ENCODE peak calls at places on chromosomes 4 and X, in nine cellular contexts. U, N, Q, K, E, P, D, F and R are unnamed samples.

GRCh38 chr4:80989921-80990544 is 40.5 kb upstream of the BMP3 start:
- DNase-seq in Q (no peak), N (peak; percentile 80), D (peak; percentile 15), U (no peak), F (no peak), P (peak; percentile 6), K (peak; percentile 9), E (peak; percentile 59), R (peak; percentile 38)

GRCh38 chrX:151177141-151178027 is 1.0 kb downstream of the GPR50 start:
- DNase-seq in P (no peak), Q (no peak), U (no peak), N (no peak), E (no peak), F (no peak), K (no peak), D (no peak), R (no peak)

GRCh38 chr4:3207531-3208037 is 41.4 kb upstream of the MSANTD1 start:
- DNase-seq in E (no peak), K (no peak), N (no peak), U (no peak), D (no peak), P (no peak), F (no peak), Q (no peak), R (no peak)

GRCh38 chrX:51742586-51742985 is 656 bp upstream of the GSPT2 start:
- DNase-seq in N (no peak), Q (no peak), U (no peak), D (no peak), E (no peak), P (no peak), F (no peak), K (no peak), R (peak; percentile 1)

GRCh38 chrX:24264383-24264782 is 49.5 kb downstream of the SUPT20HL2 start:
- DNase-seq in E (peak; percentile 39), P (no peak), U (no peak), Q (no peak), K (no peak), F (no peak), D (no peak), N (peak; percentile 64), R (no peak)

GRCh38 chr4:71025654-71026053 is 32.2 kb downstream of the DCK start:
- DNase-seq in Q (no peak), D (no peak), U (no peak), E (no peak), N (no peak), P (no peak), F (no peak), K (no peak), R (no peak)

GRCh38 chrX:55867254-55867653 is 149.7 kb downstream of the RRAGB start:
- DNase-seq in D (no peak), N (peak; percentile 35), K (no peak), E (no peak), F (no peak), U (no peak), P (no peak), Q (no peak), R (peak; percentile 1)

GRCh38 chr4:176443117-176443516 is 123.4 kb downstream of the SPCS3 start:
- DNase-seq in N (peak; percentile 89), U (no peak), P (no peak), E (peak; percentile 82), Q (no peak), K (no peak), F (no peak), D (no peak), R (peak; percentile 62)

GRCh38 chr4:76341063-76341462 is 34.5 kb downstream of the STBD1 start:
- DNase-seq in K (no peak), N (peak; percentile 35), U (no peak), E (no peak), D (no peak), F (no peak), P (no peak), Q (no peak), R (no peak)

GRCh38 chrX:13752646-13753045 is 18.1 kb downstream of the OFD1 start:
- DNase-seq in K (no peak), P (no peak), N (no peak), U (no peak), E (no peak), Q (no peak), D (no peak), F (no peak), R (peak; percentile 11)

GRCh38 chrX:133776072-133776471 is 209.3 kb downstream of the GPC3 start:
- DNase-seq in E (peak; percentile 1), P (no peak), Q (peak; percentile 27), F (peak; percentile 9), D (peak; percentile 18), U (peak; percentile 1), K (no peak), N (peak; percentile 49), R (peak; percentile 11)

GRCh38 chr4:6472387-6473263 is at the start of gene PPP2R2C:
- DNase-seq in P (no peak), D (peak; percentile 49), N (peak; percentile 24), E (peak; percentile 26), Q (no peak), U (no peak), K (peak; percentile 57), F (no peak), R (no peak)

GRCh38 chrX:124349054-124349453 is 2.7 kb downstream of the SH2D1A start:
- DNase-seq in E (no peak), P (no peak), K (no peak), N (no peak), F (no peak), Q (no peak), D (no peak), U (no peak), R (no peak)

GRCh38 chrX:44054863-44055601 is 81.8 kb upstream of the NDP start:
- DNase-seq in E (no peak), U (no peak), N (no peak), K (no peak), P (no peak), D (no peak), Q (no peak), F (no peak), R (no peak)

GRCh38 chr4:69888336-69888735 is 28.4 kb upstream of the SULT1E1 start:
- DNase-seq in N (no peak), E (no peak), P (no peak), Q (no peak), U (no peak), K (no peak), F (no peak), D (no peak), R (no peak)

GRCh38 chr4:158202475-158202874 is 7.8 kb upstream of the TMEM144 start:
- DNase-seq in F (no peak), U (no peak), N (no peak), K (no peak), E (no peak), D (no peak), Q (no peak), P (no peak), R (no peak)

GRCh38 chrX:25219480-25219879 is 203.7 kb upstream of the ARX start:
- DNase-seq in Q (no peak), E (no peak), D (no peak), F (no peak), P (no peak), U (no peak), K (no peak), N (no peak), R (no peak)

GRCh38 chrX:132489256-132490085 is 633 bp upstream of the MBNL3 start:
- DNase-seq in D (peak; percentile 39), K (no peak), N (peak; percentile 70), P (peak; percentile 12), E (peak; percentile 1), Q (peak; percentile 78), F (peak; percentile 81), U (no peak), R (peak; percentile 65)

GRCh38 chr4:125639182-125639621 is 324.4 kb downstream of the FAT4 start:
- DNase-seq in N (no peak), F (no peak), P (peak; percentile 7), U (no peak), Q (no peak), E (no peak), K (no peak), D (peak; percentile 87), R (no peak)

GRCh38 chr4:55396305-55397023 is 707 bp downstream of the TMEM165 start:
- DNase-seq in N (peak; percentile 59), K (peak; percentile 32), P (peak; percentile 50), Q (peak; percentile 46), F (peak; percentile 57), U (no peak), D (peak; percentile 35), E (no peak), R (peak; percentile 69)

GRCh38 chr4:55947254-55947882 is 1.4 kb upstream of the CEP135 start:
- DNase-seq in E (no peak), N (no peak), F (peak; percentile 13), D (no peak), K (no peak), U (no peak), P (no peak), Q (no peak), R (no peak)

GRCh38 chr4:7863911-7864681 is 75.6 kb downstream of the AFAP1 start:
- DNase-seq in Q (no peak), F (no peak), K (no peak), N (no peak), U (no peak), P (no peak), D (no peak), E (peak; percentile 44), R (peak; percentile 76)

DNA sequence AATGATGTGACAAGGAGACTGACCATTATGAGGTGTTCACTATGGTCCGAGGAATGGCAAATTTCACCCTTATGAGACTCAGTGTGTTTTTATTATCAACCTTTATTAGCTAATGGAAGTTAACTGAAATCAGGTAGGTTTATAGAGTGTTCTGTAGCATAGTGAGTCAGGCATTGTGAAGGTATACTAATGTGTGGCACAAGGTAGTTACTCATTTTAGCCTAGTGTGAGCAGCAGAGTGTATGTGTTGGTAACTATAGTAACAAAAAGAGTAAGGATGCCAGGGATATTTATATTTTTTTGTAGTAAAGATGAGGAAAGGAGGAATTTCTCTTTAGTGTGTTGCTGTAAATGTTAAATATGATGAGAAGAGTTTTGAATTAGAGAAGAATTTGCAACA is 12.0 kb downstream of the PDLIM5 start:
- DNase-seq in K (no peak), D (no peak), U (no peak), P (no peak), Q (no peak), N (no peak), F (no peak), E (no peak), R (no peak)
- H3K27ac ChIP-seq in K (no peak overlapping the region), D (no peak overlapping the region), U (no peak overlapping the region), P (peak overlapping the region; percentile 100), Q (no peak overlapping the region), N (no peak overlapping the region), F (no peak overlapping the region), E (no peak overlapping the region), R (no peak overlapping the region)

GRCh38 chrX:50579955-50580354 is 109.3 kb upstream of the DGKK start:
- DNase-seq in E (peak; percentile 66), P (peak; percentile 18), Q (peak; percentile 34), D (peak; percentile 33), U (no peak), K (peak; percentile 7), F (peak; percentile 29), N (peak; percentile 74), R (peak; percentile 71)
- H3K27ac ChIP-seq in E (no peak overlapping the region), P (no peak overlapping the region), Q (no peak overlapping the region), D (no peak overlapping the region), U (no peak overlapping the region), K (no peak overlapping the region), F (no peak overlapping the region), N (no peak overlapping the region), R (no peak overlapping the region)

GRCh38 chr4:113452868-113453620 is 308.5 kb downstream of the CAMK2D start:
- DNase-seq in K (no peak), F (no peak), N (peak; percentile 13), U (no peak), P (peak; percentile 55), E (peak; percentile 31), Q (no peak), D (no peak), R (peak; percentile 81)
- H3K27ac ChIP-seq in K (no peak overlapping the region), F (peak overlapping the region; percentile 26), N (no peak overlapping the region), U (no peak overlapping the region), P (peak overlapping the region; percentile 10), E (no peak overlapping the region), Q (no peak overlapping the region), D (no peak overlapping the region), R (peak overlapping the region; percentile 91)

GRCh38 chr4:113750734-113751133 is 10.8 kb downstream of the CAMK2D start:
- DNase-seq in U (no peak), N (no peak), P (no peak), K (no peak), E (no peak), F (no peak), D (no peak), Q (no peak), R (no peak)
- H3K27ac ChIP-seq in U (no peak overlapping the region), N (no peak overlapping the region), P (no peak overlapping the region), K (no peak overlapping the region), E (no peak overlapping the region), F (no peak overlapping the region), D (no peak overlapping the region), Q (no peak overlapping the region), R (no peak overlapping the region)